ENCODE peak calls at places on chromosome 2, in nine cellular contexts. M is thoracic aorta, T is Panc1, W is uterus, E is colonic mucosa, X is cardiac muscle cell, H is tibial artery, J is A549, R is right lobe of liver. O is an unnamed sample. For H3K4me1, the result is how much of the 10 kb centered on the place peaks cover.

GRCh38 chr2:152134488-152135280 is 35.8 kb upstream of the CACNB4 start:
- DNase-seq in E (no peak), X (no peak), M (no peak), H (no peak), R (no peak), T (no peak), W (no peak), J (no peak), O (no peak)

GRCh38 chr2:223846524-223846923 is 9.1 kb upstream of the AP1S3 start:
- DNase-seq in W (no peak), E (no peak), H (no peak), M (no peak), X (no peak), J (peak), R (no peak), T (no peak), O (peak)

GRCh38 chr2:96138146-96139145 is at the start of gene ASTL:
- DNase-seq in J (peak), M (no peak), H (no peak), E (peak), W (no peak), T (no peak), R (no peak), X (peak), O (no peak)

GRCh38 chr2:9738718-9739496 is 104.4 kb upstream of the TAF1B start:
- DNase-seq in H (no peak), W (no peak), E (peak), X (no peak), M (no peak), J (no peak), T (no peak), R (no peak), O (no peak)

GRCh38 chr2:28430790-28431418 is 38.2 kb downstream of the FOSL2 start:
- DNase-seq in E (no peak), J (no peak), X (no peak), T (no peak), M (no peak), H (peak), R (no peak), W (no peak), O (no peak)

GRCh38 chr2:234091432-234091879 is 41.0 kb downstream of the SPP2 start:
- DNase-seq in E (no peak), M (no peak), R (no peak), T (no peak), H (no peak), W (no peak), X (no peak), J (peak), O (peak)

GRCh38 chr2:72953976-72954375 is 36.7 kb downstream of the EMX1 start:
- DNase-seq in R (no peak), H (no peak), E (no peak), X (no peak), W (no peak), M (no peak), T (no peak), J (no peak), O (no peak)

GRCh38 chr2:234996467-234997270 is 44.9 kb downstream of the SH3BP4 start:
- DNase-seq in X (peak), R (no peak), W (no peak), H (no peak), J (peak), E (no peak), M (no peak), T (no peak), O (no peak)

GRCh38 chr2:191985740-191986139 is 138.9 kb upstream of the CAVIN2 start:
- DNase-seq in E (no peak), H (no peak), J (no peak), M (no peak), R (no peak), T (no peak), W (no peak), X (peak), O (no peak)

GRCh38 chr2:236570081-236570979 is 705 bp downstream of the ACKR3 start:
- DNase-seq in H (no peak), R (no peak), X (no peak), E (no peak), M (no peak), W (no peak), J (no peak), T (no peak), O (no peak)

GRCh38 chr2:150474326-150475074 is 13.0 kb downstream of the RND3 start:
- DNase-seq in H (no peak), T (no peak), J (no peak), E (no peak), X (no peak), R (no peak), M (no peak), W (no peak), O (peak)

GRCh38 chr2:101113441-101114267 is 37.5 kb downstream of the TBC1D8 start:
- DNase-seq in J (peak), R (no peak), H (no peak), W (peak), M (no peak), X (no peak), T (no peak), E (peak), O (peak)

GRCh38 chr2:146931109-146931508 is 913.7 kb upstream of the ACVR2A start:
- DNase-seq in H (no peak), R (no peak), J (no peak), M (no peak), E (no peak), X (no peak), T (no peak), W (no peak), O (no peak)

GRCh38 chr2:194819367-194819766 is 837.7 kb upstream of the SLC39A10 start:
- DNase-seq in T (no peak), R (no peak), E (no peak), H (no peak), X (peak), J (no peak), W (no peak), M (no peak), O (no peak)

GRCh38 chr2:19474128-19474527 is 115.7 kb upstream of the OSR1 start:
- DNase-seq in E (peak), H (no peak), M (no peak), J (no peak), R (no peak), T (no peak), W (no peak), X (no peak), O (peak)

GRCh38 chr2:217045725-217046475 is 186.0 kb upstream of the TNP1 start:
- DNase-seq in H (no peak), T (no peak), J (peak), W (no peak), E (no peak), X (no peak), M (no peak), R (peak), O (no peak)

GRCh38 chr2:69156624-69157023 is 143.6 kb downstream of the ANTXR1 start:
- DNase-seq in M (no peak), J (no peak), R (no peak), H (no peak), X (no peak), W (no peak), T (no peak), E (no peak), O (no peak)

GRCh38 chr2:157046396-157046795 is 211.1 kb upstream of the GALNT5 start:
- DNase-seq in X (no peak), H (no peak), M (no peak), T (no peak), R (no peak), E (no peak), W (no peak), J (no peak), O (no peak)

GRCh38 chr2:66574701-66575624 is 140.0 kb downstream of the MEIS1 start:
- DNase-seq in H (peak), M (no peak), W (peak), J (peak), T (no peak), X (peak), E (peak), R (peak), O (peak)

GRCh38 chr2:72278046-72278445 is 130.4 kb upstream of the CYP26B1 start:
- DNase-seq in X (no peak), H (no peak), E (no peak), M (no peak), R (no peak), W (no peak), T (no peak), J (peak), O (peak)

GRCh38 chr2:86046985-86047384 is 58.7 kb downstream of the POLR1A start:
- DNase-seq in W (no peak), M (no peak), R (no peak), T (no peak), E (no peak), H (peak), J (no peak), X (no peak), O (no peak)

GRCh38 chr2:106566050-106566449 is 78.9 kb downstream of the CD8B2 start:
- DNase-seq in X (no peak), R (peak), T (no peak), W (peak), E (no peak), H (no peak), J (no peak), M (no peak), O (no peak)

GRCh38 chr2:173793649-173794565 is 171.3 kb downstream of the SP3 start:
- DNase-seq in J (no peak), T (no peak), H (no peak), X (no peak), W (no peak), R (no peak), E (peak), M (no peak), O (no peak)

GRCh38 chr2:120536141-120536540 is 190.2 kb downstream of the INHBB start:
- DNase-seq in J (no peak), H (no peak), T (no peak), M (no peak), X (no peak), E (no peak), R (peak), W (no peak), O (no peak)

GRCh38 chr2:238285653-238286082 is 2.7 kb downstream of the PER2 start:
- DNase-seq in X (no peak), R (peak), T (no peak), E (peak), J (peak), W (peak), M (peak), H (peak), O (peak)

DNA sequence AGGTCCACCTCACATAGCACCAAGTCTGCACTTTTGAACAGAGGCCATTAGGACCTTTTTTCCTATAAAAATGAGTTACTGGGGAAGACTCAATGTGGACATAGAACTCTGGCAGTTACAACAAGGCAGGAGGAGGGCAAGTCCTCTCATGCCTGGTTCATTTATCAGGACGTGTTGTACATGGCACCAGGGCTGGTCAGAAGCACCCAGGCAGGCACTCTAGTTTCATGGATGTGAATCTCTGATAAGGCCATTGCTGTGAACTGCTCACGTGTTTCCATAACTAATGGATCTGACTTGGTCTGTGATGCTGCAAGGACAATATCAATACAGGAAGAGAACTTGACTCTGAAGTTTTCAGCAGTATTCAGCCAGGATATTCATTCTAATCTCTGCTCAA is 16.0 kb downstream of the CDC42EP3 start:
- DNase-seq in H (no peak), E (no peak), X (no peak), R (no peak), M (no peak), J (no peak), T (no peak), W (no peak), O (peak)
- H3K4me1 ChIP-seq in H (half or more), E (under half), X (half or more), R (under half), M (under half), J (half or more), T (under half), W (under half), O (under half)

GRCh38 chr2:110157153-110157793 is 41.7 kb upstream of the MALL start:
- DNase-seq in J (peak), W (no peak), E (peak), R (no peak), X (peak), T (peak), H (no peak), M (no peak), O (peak)
- TF ChIP-seq CTCF in J (peak), W (peak), E (peak), R (peak), X (peak), T (peak), H (peak), M (peak), O (peak)

DNA sequence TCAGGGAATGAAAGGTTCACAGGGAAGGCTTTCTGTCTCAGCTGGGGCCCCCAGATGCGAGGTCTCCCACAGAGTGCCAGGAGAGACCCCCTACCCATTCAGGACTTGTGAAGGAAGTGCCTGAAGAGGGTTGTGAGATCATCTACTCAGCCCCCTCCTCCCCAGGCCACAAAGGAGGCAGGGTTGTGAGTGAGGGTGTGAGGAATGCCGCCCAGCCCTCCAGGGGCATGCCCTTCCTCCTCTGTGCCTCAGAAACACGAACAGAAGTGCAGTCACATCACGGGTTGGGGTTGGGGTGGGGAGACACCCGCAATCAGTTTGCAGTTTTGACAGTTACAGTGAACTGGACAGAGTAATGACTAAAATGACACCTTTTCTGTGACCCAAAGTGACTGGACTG is 5.0 kb downstream of the MAL start:
- DNase-seq in W (no peak), E (no peak), T (no peak), M (no peak), J (no peak), R (peak), H (no peak), X (no peak), O (no peak)
- H3K4me1 ChIP-seq in W (under half), E (under half), T (under half), M (under half), J (under half), R (under half), H (under half), X (under half), O (under half)

DNA sequence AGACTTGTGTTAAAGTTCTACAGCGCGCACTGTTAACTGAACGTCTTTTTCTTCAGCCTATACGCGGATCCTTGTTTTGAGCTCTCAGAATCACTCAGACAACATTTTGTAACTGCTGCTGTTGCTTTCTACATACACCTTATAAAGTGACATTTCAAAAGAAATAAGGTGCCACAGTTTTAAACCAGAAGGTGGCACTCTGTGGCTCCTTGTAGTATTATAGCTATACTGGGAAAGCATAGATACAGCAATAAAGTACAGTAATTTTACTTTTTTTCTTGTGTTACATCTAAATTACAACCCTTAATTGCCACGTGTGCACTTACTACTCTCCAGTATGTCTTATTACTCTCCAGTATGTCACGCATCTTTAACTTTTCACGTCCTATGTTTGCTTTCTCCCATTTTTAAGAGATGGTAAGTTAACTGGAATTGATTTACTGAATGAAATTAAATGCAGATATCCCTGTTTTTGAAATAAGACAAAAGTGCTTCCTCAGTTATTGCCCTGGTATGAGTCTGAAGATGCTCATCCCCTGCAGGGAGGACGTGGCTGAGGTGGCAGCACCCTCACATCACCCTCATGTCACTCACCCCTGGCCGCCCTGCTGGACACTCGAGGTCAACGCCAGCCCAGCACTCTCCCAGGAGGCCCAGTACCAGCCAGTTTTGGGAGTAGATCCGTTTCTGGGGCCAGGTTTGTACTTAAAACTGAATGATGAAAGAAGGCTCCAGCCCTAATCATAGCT is 37.8 kb downstream of the GORASP2 start:
- DNase-seq in M (no peak), J (peak), E (no peak), H (no peak), R (peak), T (no peak), W (no peak), X (peak), O (no peak)
- TF ChIP-seq CTCF in M (no peak), J (peak), E (no peak), H (no peak), R (peak), T (peak), W (no peak), X (no peak), O (peak)

GRCh38 chr2:48482774-48483173 is 47.2 kb upstream of the STON1 start:
- DNase-seq in M (no peak), T (no peak), R (no peak), X (no peak), E (no peak), H (no peak), J (no peak), W (no peak), O (peak)
- H3K4me1 ChIP-seq in M (under half), T (under half), R (under half), X (under half), E (under half), H (under half), J (under half), W (under half), O (under half)

O was measured in foreskin keratinocyte.